ENCODE peak calls at places on chromosomes 6 and 20, in ten cellular contexts. F, Z, U, T, O, V, X, C, M and B are unnamed samples. For H3K4me1 and H3K27me3, the result is how much of the 10 kb centered on the place peaks cover.

GRCh38 chr6:31366693-31367470 is 9.9 kb upstream of the HLA-B start:
- DNase-seq in X (peak), O (peak), V (peak), T (peak), M (peak), C (peak), U (peak), F (peak), Z (peak), B (peak)

GRCh38 chr20:4830696-4831095 is 109.0 kb downstream of the PRND start:
- DNase-seq in V (no peak), F (no peak), O (no peak), T (no peak), U (no peak), M (no peak), Z (no peak), X (no peak), C (no peak), B (no peak)

GRCh38 chr6:10528170-10528981 is 7.2 kb downstream of the GCNT2 start:
- DNase-seq in U (no peak), T (peak), C (no peak), F (no peak), X (peak), M (no peak), V (no peak), Z (no peak), O (peak), B (peak)

GRCh38 chr6:79684821-79685220 is 53.7 kb downstream of the SH3BGRL2 start:
- DNase-seq in T (no peak), O (no peak), U (no peak), Z (no peak), M (no peak), X (no peak), F (no peak), C (no peak), V (no peak), B (no peak)

GRCh38 chr6:23728707-23729106 is 397.3 kb upstream of the NRSN1 start:
- DNase-seq in O (peak), T (no peak), Z (no peak), X (peak), F (peak), V (no peak), U (no peak), M (no peak), C (no peak), B (peak)

GRCh38 chr6:89139509-89140346 is 6.1 kb upstream of the PM20D2 start:
- DNase-seq in V (no peak), T (no peak), U (no peak), M (no peak), C (no peak), X (no peak), F (no peak), O (no peak), Z (no peak), B (peak)

GRCh38 chr20:31760457-31761240 is 21.6 kb downstream of the TPX2 start:
- DNase-seq in V (no peak), C (no peak), M (no peak), F (no peak), U (no peak), T (no peak), X (no peak), O (no peak), Z (no peak), B (no peak)

GRCh38 chr6:5517781-5518180 is 256.5 kb downstream of the FARS2 start:
- DNase-seq in O (no peak), C (no peak), Z (no peak), U (no peak), F (no peak), X (no peak), V (no peak), M (no peak), T (no peak), B (no peak)

GRCh38 chr6:3386374-3386857 is 70.4 kb downstream of the SLC22A23 start:
- DNase-seq in F (no peak), X (no peak), O (no peak), V (no peak), T (no peak), Z (peak), M (no peak), C (no peak), U (no peak), B (no peak)

GRCh38 chr6:51515052-51515402 is 572.4 kb downstream of the PKHD1 start:
- DNase-seq in Z (no peak), O (no peak), T (no peak), U (no peak), F (no peak), M (no peak), C (no peak), X (no peak), V (no peak), B (no peak)

GRCh38 chr6:101403566-101403965 is 10.1 kb downstream of the GRIK2 start:
- DNase-seq in F (no peak), X (no peak), T (no peak), V (no peak), U (no peak), C (no peak), O (no peak), Z (no peak), M (no peak), B (peak)

GRCh38 chr6:111873178-111874029 is at the start of gene FYN:
- DNase-seq in T (peak), X (peak), V (peak), C (peak), U (peak), M (peak), F (peak), Z (peak), O (peak), B (peak)

GRCh38 chr6:24991748-24992467 is 56.1 kb upstream of the RIPOR2 start:
- DNase-seq in M (no peak), Z (no peak), X (peak), F (peak), V (peak), C (peak), O (peak), T (peak), U (no peak), B (peak)

GRCh38 chr6:132919476-132919875 is 105.1 kb downstream of the RPS12 start:
- DNase-seq in T (peak), C (no peak), F (peak), U (peak), M (peak), O (no peak), X (peak), Z (peak), V (peak), B (peak)

GRCh38 chr6:56531839-56532595 is 110.7 kb downstream of the DST start:
- DNase-seq in C (no peak), U (no peak), X (no peak), F (no peak), T (no peak), V (no peak), Z (no peak), M (no peak), O (no peak), B (no peak)

GRCh38 chr6:135673671-135674309 is 176.2 kb upstream of the AHI1 start:
- DNase-seq in C (no peak), O (no peak), T (no peak), X (no peak), Z (no peak), V (no peak), F (no peak), U (no peak), M (no peak), B (no peak)

GRCh38 chr6:139534472-139535115 is 160.1 kb upstream of the CITED2 start:
- DNase-seq in M (no peak), V (no peak), X (no peak), U (no peak), Z (no peak), T (peak), C (no peak), F (no peak), O (no peak), B (no peak)

GRCh38 chr6:104955927-104956662 is 812 bp upstream of the LIN28B start:
- DNase-seq in U (no peak), F (peak), O (no peak), V (no peak), T (no peak), C (peak), M (no peak), Z (no peak), X (no peak), B (peak)

GRCh38 chr6:152598421-152598820 is 38.7 kb downstream of the SYNE1 start:
- DNase-seq in V (no peak), U (no peak), Z (no peak), C (no peak), F (no peak), M (no peak), O (no peak), T (no peak), X (no peak), B (no peak)

GRCh38 chr6:23228439-23229024 is 659.2 kb downstream of the HDGFL1 start:
- DNase-seq in C (no peak), U (no peak), F (no peak), T (no peak), O (no peak), M (no peak), V (no peak), Z (no peak), X (no peak), B (no peak)

GRCh38 chr20:61445138-61445537 is 193.1 kb downstream of the CDH4 start:
- DNase-seq in X (no peak), T (no peak), V (no peak), U (no peak), M (no peak), F (no peak), O (no peak), C (no peak), Z (no peak), B (no peak)
- H3K4me1 ChIP-seq in X (under half), T (under half), V (under half), U (under half), M (under half), F (under half), O (under half), C (under half), Z (under half), B (under half)

DNA sequence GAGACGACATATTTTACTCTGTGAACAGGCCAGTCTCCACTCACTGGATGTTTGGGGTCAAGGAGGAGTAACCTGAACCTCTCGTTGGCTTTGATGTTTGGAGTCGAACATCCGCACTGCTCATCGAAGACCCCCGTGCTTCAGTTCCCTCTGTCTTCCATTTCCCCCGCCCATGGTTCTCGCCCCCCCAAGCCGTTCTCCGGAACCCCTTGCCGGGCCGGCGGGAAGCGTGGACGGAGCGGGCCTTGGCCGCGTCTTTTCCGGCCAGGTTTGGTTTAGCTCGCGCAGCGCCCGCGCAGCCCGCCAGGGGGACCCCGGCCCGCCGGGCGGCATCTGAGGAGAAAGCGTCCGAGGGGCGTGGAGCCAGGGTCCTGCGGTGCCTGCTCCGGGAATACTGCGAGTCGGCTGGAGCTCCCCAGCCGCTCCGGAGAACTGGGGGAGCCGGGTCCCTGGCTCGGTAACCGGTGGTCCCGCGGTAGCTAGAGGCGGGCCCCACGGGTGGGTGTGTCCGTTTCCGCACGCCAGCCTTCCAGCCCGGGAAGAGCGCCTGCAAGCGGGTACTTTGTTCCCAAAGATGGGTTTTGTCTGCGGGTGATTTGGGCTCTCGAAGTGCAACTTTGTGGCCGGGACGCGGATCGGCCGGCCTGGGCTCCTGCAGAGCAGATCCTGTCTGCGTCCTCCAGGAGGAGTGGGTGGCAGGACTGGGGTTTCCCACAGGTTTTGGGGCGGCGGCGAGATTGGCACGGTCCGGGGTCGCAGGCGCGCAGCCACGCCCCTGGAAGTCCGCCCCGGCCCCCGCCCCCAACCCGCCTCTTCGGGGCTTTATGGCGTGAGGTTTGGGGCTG is 429 bp upstream of the TMEM200A start:
- DNase-seq in X (peak), Z (peak), T (peak), V (peak), O (peak), F (peak), C (peak), M (peak), U (peak), B (peak)
- H3K27me3 ChIP-seq in X (under half), Z (under half), T (under half), V (under half), O (under half), F (half or more), C (under half), M (half or more), U (under half), B (under half)

GRCh38 chr6:42864602-42865001 is 14.8 kb upstream of the RPL7L1 start:
- DNase-seq in C (no peak), Z (no peak), X (no peak), F (no peak), V (no peak), M (no peak), O (no peak), T (no peak), U (peak), B (no peak)
- H3K4me1 ChIP-seq in C (under half), Z (under half), X (under half), F (under half), V (under half), M (under half), O (under half), T (under half), U (under half), B (under half)

DNA sequence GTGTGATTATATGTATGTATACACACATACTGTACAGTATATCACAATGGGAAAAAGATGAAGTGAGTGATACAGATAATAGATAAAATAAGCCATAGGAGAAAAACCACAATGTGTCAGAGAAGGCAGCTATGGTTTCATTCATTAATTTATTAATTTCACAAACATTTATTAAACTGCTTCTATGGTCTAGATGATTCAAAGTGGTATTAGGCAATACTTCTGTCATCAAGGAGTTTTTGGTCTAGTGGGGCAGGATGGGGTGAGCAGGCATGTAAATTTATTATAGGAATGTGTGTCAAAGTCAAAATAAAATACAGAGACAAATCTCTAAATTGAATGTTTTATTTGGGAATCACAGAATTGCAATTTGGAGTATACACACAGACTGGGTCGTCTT is 65.2 kb upstream of the ANKEF1 start:
- DNase-seq in Z (no peak), F (no peak), X (no peak), O (no peak), V (no peak), M (no peak), C (no peak), T (no peak), U (no peak), B (no peak)
- H3K27me3 ChIP-seq in Z (under half), F (under half), X (under half), O (under half), V (under half), M (half or more), C (under half), T (under half), U (under half), B (under half)

DNA sequence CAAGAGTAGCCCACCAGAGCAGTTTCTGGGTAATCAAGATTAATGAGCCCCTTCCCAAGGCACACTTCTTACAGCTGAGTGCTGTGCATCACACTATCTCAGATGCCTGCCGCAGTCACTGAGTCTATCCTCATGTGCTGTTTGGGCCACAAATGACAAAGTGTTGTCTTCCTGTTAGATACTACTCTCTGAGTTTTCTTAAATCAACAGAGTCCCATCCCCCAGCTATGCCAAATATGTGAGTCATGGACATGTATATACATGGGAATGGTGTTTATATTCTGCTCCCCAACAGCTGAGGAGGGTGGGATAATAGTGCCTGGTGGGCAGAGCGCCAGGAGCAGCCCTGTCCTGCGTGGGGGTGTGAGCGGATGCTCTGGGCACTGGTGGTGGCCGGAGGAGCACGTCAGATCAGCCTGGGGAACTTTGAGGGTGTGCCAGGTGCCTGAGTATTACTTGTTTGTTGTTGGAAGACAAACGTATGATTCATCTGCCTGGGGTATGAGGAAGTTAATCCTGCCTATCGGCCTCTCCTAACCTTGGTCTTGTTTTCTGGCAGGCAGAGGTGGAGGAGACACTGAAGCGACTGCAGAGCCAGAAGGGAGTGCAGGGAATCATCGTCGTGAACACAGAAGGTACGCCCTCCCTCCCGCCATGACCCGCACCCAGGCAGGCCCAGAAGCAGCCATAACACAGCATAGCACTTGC is 9.6 kb downstream of the DYNLRB1 start:
- DNase-seq in U (peak), T (peak), F (no peak), M (peak), X (peak), V (peak), Z (peak), C (no peak), O (peak), B (peak)
- H3K4me1 ChIP-seq in U (half or more), T (under half), F (under half), M (half or more), X (under half), V (under half), Z (half or more), C (under half), O (under half), B (under half)